ENCODE peak calls at places on chromosomes 16 and 17, in six cellular contexts. One of them, this sample, is unnamed.

GRCh38 chr16:15843635-15844279 is 13.1 kb downstream of the MYH11 start:
- DNase-seq in A549: no peak
- DNase-seq in endothelial cell of umbilical vein: no peak
- DNase-seq in HepG2: no peak
- DNase-seq in K562: no peak
- DNase-seq in GM12878: no peak
- DNase-seq in this sample: no peak

GRCh38 chr16:1941924-1942809 is 832 bp downstream of the MSRB1 start:
- DNase-seq in A549: no peak
- DNase-seq in endothelial cell of umbilical vein: no peak
- DNase-seq in HepG2: no peak
- DNase-seq in K562: peak
- DNase-seq in GM12878: no peak
- DNase-seq in this sample: peak

GRCh38 chr16:86432691-86433090 is 77.6 kb upstream of the FOXF1 start:
- DNase-seq in A549: no peak
- DNase-seq in endothelial cell of umbilical vein: no peak
- DNase-seq in HepG2: no peak
- DNase-seq in K562: no peak
- DNase-seq in GM12878: no peak
- DNase-seq in this sample: no peak

GRCh38 chr17:14525551-14526455 is 224.9 kb downstream of the HS3ST3B1 start:
- DNase-seq in A549: no peak
- DNase-seq in endothelial cell of umbilical vein: no peak
- DNase-seq in HepG2: no peak
- DNase-seq in K562: no peak
- DNase-seq in GM12878: no peak
- DNase-seq in this sample: no peak

GRCh38 chr17:7237761-7238417 is 1.4 kb downstream of the PHF23 start:
- DNase-seq in A549: peak
- DNase-seq in endothelial cell of umbilical vein: peak
- DNase-seq in HepG2: peak
- DNase-seq in K562: peak
- DNase-seq in GM12878: no peak
- DNase-seq in this sample: peak

GRCh38 chr17:50631195-50631907 is 3.3 kb upstream of the ABCC3 start:
- DNase-seq in A549: no peak
- DNase-seq in endothelial cell of umbilical vein: no peak
- DNase-seq in HepG2: no peak
- DNase-seq in K562: peak
- DNase-seq in GM12878: no peak
- DNase-seq in this sample: no peak

GRCh38 chr17:73064084-73064938 is 28.2 kb downstream of the SLC39A11 start:
- DNase-seq in A549: no peak
- DNase-seq in endothelial cell of umbilical vein: no peak
- DNase-seq in HepG2: no peak
- DNase-seq in K562: no peak
- DNase-seq in GM12878: no peak
- DNase-seq in this sample: no peak

GRCh38 chr16:70158261-70158939 is 15.2 kb upstream of the CLEC18C start:
- DNase-seq in A549: peak
- DNase-seq in endothelial cell of umbilical vein: peak
- DNase-seq in HepG2: no peak
- DNase-seq in K562: peak
- DNase-seq in GM12878: no peak
- DNase-seq in this sample: no peak

GRCh38 chr16:14196011-14196410 is 124.9 kb downstream of the MRTFB start:
- DNase-seq in A549: no peak
- DNase-seq in endothelial cell of umbilical vein: peak
- DNase-seq in HepG2: no peak
- DNase-seq in K562: no peak
- DNase-seq in GM12878: no peak
- DNase-seq in this sample: no peak

GRCh38 chr17:3032258-3033247 is 30.9 kb downstream of the OR1D5 start:
- DNase-seq in A549: no peak
- DNase-seq in endothelial cell of umbilical vein: no peak
- DNase-seq in HepG2: no peak
- DNase-seq in K562: no peak
- DNase-seq in GM12878: no peak
- DNase-seq in this sample: no peak
- TF ChIP-seq MYC in A549: no peak
- TF ChIP-seq MYC in endothelial cell of umbilical vein: no peak
- TF ChIP-seq MYC in HepG2: no peak
- TF ChIP-seq MYC in K562: no peak
- TF ChIP-seq MYC in GM12878: no peak
- TF ChIP-seq MYC in this sample: no peak

DNA sequence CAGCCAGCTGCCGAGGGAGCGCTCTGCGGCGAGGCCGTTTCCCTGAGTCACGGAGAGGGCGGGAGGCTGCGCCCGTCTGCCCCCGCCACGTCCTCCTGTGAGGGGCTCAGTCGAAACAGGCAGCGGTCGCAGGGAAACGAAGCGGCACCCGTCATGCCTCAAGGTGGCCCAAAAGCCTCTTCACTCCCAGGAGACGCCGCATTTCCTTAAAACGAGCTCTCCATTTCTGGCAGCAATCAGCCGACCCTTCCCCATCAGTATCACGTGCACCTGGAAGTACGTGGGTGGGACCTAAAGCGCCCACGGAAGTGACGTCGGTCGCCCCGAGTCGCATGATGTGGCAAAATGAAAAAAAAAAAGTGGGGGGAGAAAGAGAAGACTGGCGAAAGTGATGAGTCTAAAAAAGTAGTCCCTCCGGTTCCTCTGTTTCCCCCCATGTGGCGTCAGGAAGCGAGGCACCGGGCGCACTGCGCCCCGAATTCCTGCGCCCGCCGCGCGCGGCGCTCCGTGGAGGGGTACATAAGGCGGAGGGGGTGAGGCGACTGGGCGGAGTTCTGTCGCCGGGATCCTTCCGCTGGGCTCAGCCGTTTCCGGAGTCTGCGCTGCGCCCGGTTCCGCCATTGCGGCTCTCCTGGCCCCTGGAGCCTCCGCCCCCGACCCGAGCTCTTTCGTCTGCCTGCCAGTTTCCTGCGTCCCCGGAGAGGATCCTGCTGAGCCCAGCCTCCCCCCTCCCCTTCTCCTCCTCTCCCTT is at the start of gene CLTC:
- DNase-seq in A549: peak
- DNase-seq in endothelial cell of umbilical vein: peak
- DNase-seq in HepG2: peak
- DNase-seq in K562: peak
- DNase-seq in GM12878: peak
- DNase-seq in this sample: peak
- TF ChIP-seq POLR2A in A549: peak
- TF ChIP-seq POLR2A in endothelial cell of umbilical vein: peak
- TF ChIP-seq POLR2A in HepG2: peak
- TF ChIP-seq POLR2A in K562: peak
- TF ChIP-seq POLR2A in GM12878: peak
- TF ChIP-seq POLR2A in this sample: peak

GRCh38 chr17:40431231-40431602 is 12.0 kb upstream of the IGFBP4 start:
- DNase-seq in A549: no peak
- DNase-seq in endothelial cell of umbilical vein: no peak
- DNase-seq in HepG2: no peak
- DNase-seq in K562: no peak
- DNase-seq in GM12878: no peak
- DNase-seq in this sample: no peak

GRCh38 chr17:40430272-40431230 is 12.7 kb upstream of the IGFBP4 start:
- DNase-seq in A549: no peak
- DNase-seq in endothelial cell of umbilical vein: no peak
- DNase-seq in HepG2: no peak
- DNase-seq in K562: no peak
- DNase-seq in GM12878: no peak
- DNase-seq in this sample: no peak

GRCh38 chr17:40436631-40437030 is 6.6 kb upstream of the IGFBP4 start:
- DNase-seq in A549: no peak
- DNase-seq in endothelial cell of umbilical vein: no peak
- DNase-seq in HepG2: no peak
- DNase-seq in K562: no peak
- DNase-seq in GM12878: no peak
- DNase-seq in this sample: peak

GRCh38 chr17:40433551-40434384 is 9.5 kb upstream of the IGFBP4 start:
- DNase-seq in A549: peak
- DNase-seq in endothelial cell of umbilical vein: no peak
- DNase-seq in HepG2: no peak
- DNase-seq in K562: peak
- DNase-seq in GM12878: no peak
- DNase-seq in this sample: peak

DNA sequence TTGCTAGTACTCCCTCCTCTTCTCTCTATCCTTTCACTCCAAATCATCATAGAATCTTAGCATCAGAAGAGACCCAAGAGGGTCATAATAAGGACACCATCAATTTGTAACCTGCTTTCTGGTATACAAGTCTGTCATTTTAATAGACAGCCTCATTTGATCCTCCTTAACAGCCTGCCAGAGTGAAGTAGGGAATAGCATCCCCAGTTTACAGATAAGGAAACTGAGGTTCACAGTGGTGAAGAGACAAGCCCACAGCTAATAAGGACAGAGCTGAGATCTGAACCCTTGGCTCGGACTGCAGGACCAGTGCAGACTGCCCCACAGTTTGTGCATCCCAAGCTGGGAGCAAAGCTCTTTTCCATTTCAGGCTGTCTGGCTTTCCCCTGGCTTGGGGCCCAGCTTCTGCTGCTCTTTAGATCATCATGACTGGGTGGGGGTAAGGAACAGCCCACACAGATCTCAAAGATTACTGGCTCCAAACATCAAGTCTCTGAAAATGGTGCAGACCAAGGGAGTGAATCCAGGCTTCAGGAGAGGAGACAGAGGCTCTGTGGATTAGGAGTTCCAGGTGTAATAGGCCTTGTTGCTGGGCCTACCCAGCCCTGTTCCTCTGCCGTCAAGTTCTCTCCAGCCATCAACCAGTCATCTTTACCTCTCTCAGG is 10.3 kb upstream of the IGFBP4 start:
- DNase-seq in A549: no peak
- DNase-seq in endothelial cell of umbilical vein: no peak
- DNase-seq in HepG2: no peak
- DNase-seq in K562: no peak
- DNase-seq in GM12878: no peak
- DNase-seq in this sample: no peak
- TF ChIP-seq MYC in A549: no peak
- TF ChIP-seq MYC in endothelial cell of umbilical vein: no peak
- TF ChIP-seq MYC in HepG2: no peak
- TF ChIP-seq MYC in K562: no peak
- TF ChIP-seq MYC in GM12878: no peak
- TF ChIP-seq MYC in this sample: no peak

GRCh38 chr17:40224707-40225092 is 5.6 kb downstream of the WIPF2 start:
- DNase-seq in A549: no peak
- DNase-seq in endothelial cell of umbilical vein: no peak
- DNase-seq in HepG2: no peak
- DNase-seq in K562: no peak
- DNase-seq in GM12878: no peak
- DNase-seq in this sample: no peak

GRCh38 chr17:40219073-40219860 is at the start of gene WIPF2:
- DNase-seq in A549: peak
- DNase-seq in endothelial cell of umbilical vein: peak
- DNase-seq in HepG2: peak
- DNase-seq in K562: peak
- DNase-seq in GM12878: peak
- DNase-seq in this sample: peak

DNA sequence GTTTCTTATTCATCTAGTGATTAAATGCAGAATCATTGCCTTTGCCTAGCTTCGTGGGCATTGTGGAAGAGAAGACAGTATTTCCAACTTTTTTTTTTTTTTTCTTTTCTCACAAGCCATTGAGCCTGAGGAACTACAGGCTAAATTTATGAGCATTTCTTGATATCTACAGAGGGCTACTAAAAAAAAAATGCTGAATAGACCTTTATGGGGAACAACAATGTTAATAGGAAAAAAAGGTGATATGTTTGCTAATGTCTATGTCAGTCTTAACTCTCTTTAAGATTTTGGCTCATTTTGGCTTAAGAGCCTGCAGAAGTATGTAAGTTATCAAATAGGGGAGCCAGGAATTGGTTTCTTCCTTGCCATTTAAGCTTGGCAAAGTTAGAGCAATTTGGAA is 6.0 kb downstream of the WIPF2 start:
- DNase-seq in A549: no peak
- DNase-seq in endothelial cell of umbilical vein: no peak
- DNase-seq in HepG2: no peak
- DNase-seq in K562: no peak
- DNase-seq in GM12878: no peak
- DNase-seq in this sample: no peak
- TF ChIP-seq POLR2A in A549: no peak
- TF ChIP-seq POLR2A in endothelial cell of umbilical vein: no peak
- TF ChIP-seq POLR2A in HepG2: no peak
- TF ChIP-seq POLR2A in K562: no peak
- TF ChIP-seq POLR2A in GM12878: no peak
- TF ChIP-seq POLR2A in this sample: no peak

GRCh38 chr16:56355786-56356275 is 69.5 kb downstream of the AMFR start:
- DNase-seq in A549: no peak
- DNase-seq in endothelial cell of umbilical vein: no peak
- DNase-seq in HepG2: no peak
- DNase-seq in K562: peak
- DNase-seq in GM12878: no peak
- DNase-seq in this sample: no peak
- TF ChIP-seq MYC in A549: no peak
- TF ChIP-seq MYC in endothelial cell of umbilical vein: no peak
- TF ChIP-seq MYC in HepG2: no peak
- TF ChIP-seq MYC in K562: no peak
- TF ChIP-seq MYC in GM12878: no peak
- TF ChIP-seq MYC in this sample: no peak

GRCh38 chr17:68509151-68510057 is 2.8 kb upstream of the PRKAR1A start:
- DNase-seq in A549: no peak
- DNase-seq in endothelial cell of umbilical vein: peak
- DNase-seq in HepG2: peak
- DNase-seq in K562: no peak
- DNase-seq in GM12878: no peak
- DNase-seq in this sample: peak
- TF ChIP-seq POLR2A in A549: no peak
- TF ChIP-seq POLR2A in endothelial cell of umbilical vein: no peak
- TF ChIP-seq POLR2A in HepG2: peak
- TF ChIP-seq POLR2A in K562: no peak
- TF ChIP-seq POLR2A in GM12878: no peak
- TF ChIP-seq POLR2A in this sample: no peak